ENCODE peak calls at places on chromosomes 2 and 18, in eight cellular contexts. O, D, V, J, A, S, Y and G are unnamed samples. For H3K4me1, the result is how much of the 10 kb centered on the place peaks cover.

GRCh38 chr18:555705-556402 is 24.3 kb upstream of the CETN1 start:
- DNase-seq in O (no peak), D (no peak), V (no peak), J (no peak), A (no peak), S (no peak), Y (no peak), G (no peak)

GRCh38 chr2:152200101-152200500 is 24.5 kb upstream of the STAM2 start:
- DNase-seq in O (no peak), D (no peak), V (no peak), J (peak), A (no peak), S (no peak), Y (no peak), G (no peak)

GRCh38 chr2:95332036-95332435 is 34.9 kb downstream of the KCNIP3 start:
- DNase-seq in O (no peak), D (no peak), V (no peak), J (no peak), A (no peak), S (no peak), Y (no peak), G (no peak)

GRCh38 chr2:51387235-51387634 is 355.3 kb upstream of the NRXN1 start:
- DNase-seq in O (no peak), D (no peak), V (no peak), J (peak), A (no peak), S (no peak), Y (no peak), G (no peak)

GRCh38 chr2:54456526-54457325 is 599 bp downstream of the SPTBN1 start:
- DNase-seq in O (peak), D (peak), V (no peak), J (peak), A (peak), S (peak), Y (peak), G (no peak)

GRCh38 chr2:3421053-3421452 is 41.6 kb downstream of the TRAPPC12 start:
- DNase-seq in O (no peak), D (no peak), V (no peak), J (peak), A (no peak), S (no peak), Y (no peak), G (no peak)

GRCh38 chr2:112692496-112692911 is 28.3 kb upstream of the NT5DC4 start:
- DNase-seq in O (no peak), D (no peak), V (peak), J (peak), A (no peak), S (no peak), Y (peak), G (no peak)

GRCh38 chr2:189803431-189803830 is 19.2 kb downstream of the PMS1 start:
- DNase-seq in O (no peak), D (no peak), V (no peak), J (no peak), A (no peak), S (no peak), Y (peak), G (no peak)

GRCh38 chr18:40852406-40852805 is 1102.6 kb upstream of the PIK3C3 start:
- DNase-seq in O (no peak), D (no peak), V (no peak), J (no peak), A (no peak), S (no peak), Y (no peak), G (no peak)

GRCh38 chr2:230496891-230497290 is 80.9 kb downstream of the SP100 start:
- DNase-seq in O (no peak), D (no peak), V (no peak), J (no peak), A (no peak), S (no peak), Y (no peak), G (no peak)

GRCh38 chr18:58394607-58395425 is 234.1 kb downstream of the ALPK2 start:
- DNase-seq in O (no peak), D (no peak), V (no peak), J (peak), A (no peak), S (no peak), Y (no peak), G (no peak)

GRCh38 chr18:58691256-58691655 is 20.0 kb downstream of the MALT1 start:
- DNase-seq in O (no peak), D (no peak), V (no peak), J (no peak), A (no peak), S (no peak), Y (no peak), G (no peak)

GRCh38 chr2:193371200-193371599 is 1176.5 kb upstream of the TMEFF2 start:
- DNase-seq in O (no peak), D (no peak), V (no peak), J (no peak), A (no peak), S (no peak), Y (no peak), G (no peak)

GRCh38 chr18:57844319-57844718 is 41.2 kb upstream of the ATP8B1 start:
- DNase-seq in O (no peak), D (no peak), V (no peak), J (no peak), A (no peak), S (no peak), Y (no peak), G (no peak)

GRCh38 chr2:224211821-224212220 is 172.7 kb upstream of the SERPINE2 start:
- DNase-seq in O (no peak), D (peak), V (no peak), J (no peak), A (no peak), S (no peak), Y (peak), G (no peak)

GRCh38 chr18:9596843-9597242 is 17.5 kb downstream of the PPP4R1 start:
- DNase-seq in O (no peak), D (no peak), V (no peak), J (no peak), A (no peak), S (no peak), Y (no peak), G (no peak)

GRCh38 chr18:55821219-55821618 is 233.2 kb upstream of the TCF4 start:
- DNase-seq in O (no peak), D (no peak), V (no peak), J (peak), A (peak), S (no peak), Y (no peak), G (no peak)

GRCh38 chr2:152740743-152741328 is 22.4 kb downstream of the ARL6IP6 start:
- DNase-seq in O (no peak), D (no peak), V (no peak), J (peak), A (no peak), S (no peak), Y (no peak), G (no peak)

GRCh38 chr18:12287684-12288405 is 20.2 kb upstream of the TUBB6 start:
- DNase-seq in O (peak), D (peak), V (peak), J (peak), A (peak), S (peak), Y (peak), G (peak)

GRCh38 chr2:68237404-68237803 is 14.9 kb downstream of the PPP3R1 start:
- DNase-seq in O (no peak), D (no peak), V (no peak), J (peak), A (no peak), S (no peak), Y (no peak), G (no peak)

GRCh38 chr2:190849774-190850173 is 30.8 kb upstream of the GLS start:
- DNase-seq in O (peak), D (no peak), V (no peak), J (peak), A (no peak), S (no peak), Y (no peak), G (no peak)

GRCh38 chr2:47034973-47035609 is 119.5 kb upstream of the MCFD2 start:
- DNase-seq in O (peak), D (no peak), V (peak), J (no peak), A (no peak), S (peak), Y (no peak), G (peak)

GRCh38 chr2:47037678-47038077 is 117.4 kb downstream of the STPG4 start:
- DNase-seq in O (no peak), D (no peak), V (no peak), J (no peak), A (no peak), S (no peak), Y (no peak), G (no peak)

GRCh38 chr2:47033102-47033880 is 117.7 kb upstream of the MCFD2 start:
- DNase-seq in O (no peak), D (no peak), V (no peak), J (no peak), A (no peak), S (no peak), Y (no peak), G (no peak)

GRCh38 chr2:47036489-47036769 is 118.7 kb downstream of the STPG4 start:
- DNase-seq in O (no peak), D (no peak), V (no peak), J (no peak), A (no peak), S (no peak), Y (no peak), G (no peak)

DNA sequence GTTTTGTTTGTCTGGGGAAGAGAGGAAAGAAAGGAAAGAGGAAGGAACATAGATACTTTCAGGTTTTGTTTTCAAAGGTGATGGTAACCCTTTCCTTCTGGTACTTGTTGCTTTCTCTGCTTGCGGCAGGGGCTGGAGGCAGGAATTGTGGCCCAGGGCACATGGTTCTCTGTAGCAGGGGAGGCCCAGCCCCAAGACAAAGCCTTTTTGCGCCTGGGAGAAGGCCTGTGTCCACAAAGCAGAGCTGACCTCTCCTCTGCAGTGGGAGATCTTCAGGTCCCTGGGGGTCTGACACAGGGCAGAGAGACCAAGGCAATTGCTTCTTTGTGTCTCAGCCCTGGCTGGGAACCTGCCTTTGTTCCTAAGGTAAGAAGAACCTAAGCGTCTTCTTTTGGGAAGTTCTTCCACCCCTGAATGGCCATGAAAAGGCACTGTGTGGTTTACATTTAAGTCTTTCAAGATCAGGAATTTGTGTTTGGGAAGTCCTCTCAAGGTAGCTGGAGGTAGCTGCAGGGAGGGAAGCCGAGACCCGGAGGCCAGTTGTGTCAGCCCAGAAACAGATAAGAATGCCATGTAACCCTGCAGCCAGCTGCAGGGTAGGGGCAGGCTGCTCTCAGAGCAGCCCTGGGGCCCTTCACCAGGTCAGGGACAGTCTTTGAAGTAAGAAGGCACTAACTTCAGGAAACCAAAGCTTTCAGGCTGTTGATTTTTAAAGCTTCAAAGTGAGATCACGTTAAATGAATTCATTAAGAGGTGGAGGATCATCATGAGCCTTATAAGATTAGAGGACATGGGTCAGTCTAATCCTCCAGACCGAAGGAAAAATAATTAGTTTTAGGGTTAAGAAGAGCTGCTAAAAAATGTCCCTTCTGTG is 119.3 kb downstream of the STPG4 start:
- DNase-seq in O (no peak), D (no peak), V (no peak), J (no peak), A (no peak), S (no peak), Y (no peak), G (no peak)
- H3K4me1 ChIP-seq in O (under half), D (under half), V (under half), J (half or more), A (under half), S (half or more), Y (half or more), G (under half)

DNA sequence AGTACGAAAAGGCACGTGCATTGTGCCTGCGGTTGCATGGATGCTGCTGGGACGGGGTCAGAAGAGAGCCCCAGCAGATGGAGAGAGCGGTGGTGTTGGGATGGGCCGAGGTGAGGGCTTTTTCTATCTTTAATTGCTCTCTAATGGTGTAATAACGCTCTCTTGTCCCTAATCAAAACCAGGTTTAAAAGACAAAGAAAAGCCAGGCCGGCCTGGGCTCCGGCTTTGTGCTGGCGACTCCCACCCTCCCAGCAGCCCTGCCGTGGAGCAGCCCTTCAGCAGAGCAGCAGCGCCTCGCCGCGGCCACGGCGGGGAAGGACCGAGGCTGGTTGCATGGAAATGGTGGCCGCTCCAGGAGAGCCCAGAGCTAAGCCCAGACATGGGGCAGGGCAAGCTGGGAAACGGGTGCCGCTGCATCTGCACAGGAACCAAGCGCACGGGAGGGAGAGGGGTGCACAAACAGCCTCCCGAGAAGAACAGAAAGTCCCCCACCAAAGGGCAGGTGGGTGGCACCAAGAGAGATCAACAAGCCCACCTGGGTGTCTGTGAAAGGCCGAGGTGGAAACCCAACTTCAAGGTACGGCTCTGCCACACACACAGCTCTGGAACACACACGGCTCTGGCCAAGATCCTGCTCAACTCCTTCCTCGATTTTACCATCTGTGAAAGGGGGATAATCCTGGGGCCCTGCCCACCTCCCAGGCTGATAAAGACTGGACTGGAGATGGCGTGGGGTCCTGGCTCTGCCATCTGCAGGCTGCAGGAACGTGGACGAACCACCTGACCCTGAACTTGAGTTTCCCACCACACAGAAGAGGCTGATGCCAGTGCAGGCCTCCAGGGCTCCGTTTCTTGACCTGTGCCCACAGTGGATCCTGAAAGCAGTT is 15.0 kb downstream of the HS1BP3 start:
- DNase-seq in O (peak), D (peak), V (peak), J (peak), A (peak), S (peak), Y (peak), G (peak)
- TF ChIP-seq POLR2A in O (no peak), D (no peak), V (no peak), J (peak), A (no peak), S (no peak), Y (no peak), G (no peak)

GRCh38 chr2:177275671-177276070 is 11.1 kb upstream of the NFE2L2 start:
- DNase-seq in O (no peak), D (no peak), V (no peak), J (peak), A (peak), S (no peak), Y (no peak), G (no peak)
- H3K4me1 ChIP-seq in O (under half), D (under half), V (under half), J (under half), A (under half), S (under half), Y (under half), G (under half)

GRCh38 chr2:24492283-24493272 is 1.5 kb downstream of the NCOA1 start:
- DNase-seq in O (peak), D (no peak), V (peak), J (no peak), A (no peak), S (no peak), Y (peak), G (no peak)

GRCh38 chr2:24491626-24492282 is 700 bp downstream of the NCOA1 start:
- DNase-seq in O (peak), D (peak), V (peak), J (no peak), A (peak), S (peak), Y (peak), G (peak)

GRCh38 chr2:24489942-24490673 is 946 bp upstream of the NCOA1 start:
- DNase-seq in O (peak), D (no peak), V (peak), J (peak), A (no peak), S (peak), Y (peak), G (no peak)

GRCh38 chr2:24489465-24489864 is 1.6 kb upstream of the NCOA1 start:
- DNase-seq in O (no peak), D (no peak), V (no peak), J (no peak), A (peak), S (no peak), Y (no peak), G (no peak)

DNA sequence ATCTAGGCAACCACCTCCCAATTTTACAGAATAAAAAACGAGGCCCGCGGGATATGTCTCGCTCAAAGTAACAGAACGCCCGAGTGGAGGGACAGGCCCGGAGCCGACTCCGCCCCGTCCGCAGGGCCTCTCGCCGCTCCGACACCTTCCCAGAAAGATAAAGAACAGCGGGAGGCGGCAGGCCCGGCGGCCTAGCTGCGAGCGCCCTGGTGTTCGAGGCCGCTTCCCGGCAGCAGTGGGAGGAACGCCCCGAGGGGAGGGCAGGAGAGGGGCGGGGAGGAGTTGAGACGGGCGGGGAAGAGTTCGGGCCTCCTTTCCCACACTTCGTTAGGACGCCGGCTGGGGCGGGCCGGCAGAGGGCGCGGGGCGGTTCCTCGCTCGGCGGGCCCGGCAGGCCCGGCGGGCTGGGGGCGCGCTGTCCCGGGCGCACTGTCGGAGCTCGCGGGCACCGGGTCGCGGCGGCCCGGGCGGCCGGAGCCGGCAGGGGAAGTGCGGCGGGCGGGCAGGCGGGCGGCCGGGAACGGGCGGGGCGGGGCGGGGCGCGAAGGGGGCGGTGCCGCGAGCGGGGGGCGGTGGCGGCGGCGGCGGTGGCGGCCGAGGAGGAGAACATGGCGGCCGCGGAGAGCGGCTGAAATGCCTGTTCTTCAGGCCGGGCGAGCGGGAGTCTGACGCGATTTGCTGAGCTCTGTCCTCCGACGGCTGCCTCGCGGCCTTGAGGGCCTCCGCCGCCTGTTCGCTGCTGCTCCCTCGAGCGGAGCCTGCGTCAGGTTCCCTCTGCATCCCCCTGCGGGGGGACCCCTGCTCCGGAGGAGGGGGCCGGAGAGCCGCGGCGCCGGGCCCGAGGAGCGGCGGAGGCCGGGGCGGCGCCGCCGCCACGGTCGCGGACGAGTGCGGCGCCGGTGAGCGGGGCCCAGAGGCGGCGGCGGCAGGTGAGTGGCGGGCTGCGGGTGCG is at the start of gene NCOA1:
- DNase-seq in O (peak), D (peak), V (peak), J (peak), A (peak), S (peak), Y (peak), G (peak)
- TF ChIP-seq POLR2A in O (peak), D (peak), V (peak), J (peak), A (peak), S (peak), Y (no peak), G (peak)